ENCODE peak calls at places on chromosomes 6 and 20, in five cellular contexts. Y is cardiac muscle cell, C is ascending aorta, J is tibial nerve, P is adrenal gland. H is an unnamed sample. For H3K27me3 and H3K4me1, the result is how much of the 10 kb centered on the place peaks cover.

GRCh38 chr6:85456782-85457181 is 6.9 kb downstream of the NT5E start:
- DNase-seq in Y (no peak), C (no peak), J (no peak), P (no peak), H (no peak)

GRCh38 chr6:33549196-33549595 is 30.9 kb downstream of the BAK1 start:
- DNase-seq in Y (no peak), C (no peak), J (no peak), P (no peak), H (no peak)

GRCh38 chr20:50834599-50835005 is 39.7 kb downstream of the BCAS4 start:
- DNase-seq in Y (peak), C (no peak), J (no peak), P (no peak), H (no peak)

GRCh38 chr6:12137480-12137879 is 125.4 kb downstream of the HIVEP1 start:
- DNase-seq in Y (peak), C (no peak), J (peak), P (peak), H (no peak)

GRCh38 chr6:22821664-22822320 is 252.4 kb downstream of the HDGFL1 start:
- DNase-seq in Y (peak), C (no peak), J (no peak), P (no peak), H (no peak)

GRCh38 chr6:45728674-45729073 is 287.0 kb downstream of the CLIC5 start:
- DNase-seq in Y (peak), C (no peak), J (no peak), P (no peak), H (no peak)

GRCh38 chr6:40999498-41000070 is 39.4 kb downstream of the UNC5CL start:
- DNase-seq in Y (peak), C (no peak), J (peak), P (peak), H (no peak)

GRCh38 chr20:32062776-32063170 is 10.7 kb downstream of the HCK start:
- DNase-seq in Y (no peak), C (peak), J (peak), P (peak), H (no peak)

GRCh38 chr6:31651602-31652191 is 764 bp downstream of the BAG6 start:
- DNase-seq in Y (peak), C (no peak), J (peak), P (peak), H (no peak)

GRCh38 chr6:167726043-167726442 is 100.7 kb upstream of the AFDN start:
- DNase-seq in Y (no peak), C (no peak), J (no peak), P (no peak), H (no peak)
- H3K27me3 ChIP-seq in Y (under half), C (under half), J (under half), P (under half), H (under half)

DNA sequence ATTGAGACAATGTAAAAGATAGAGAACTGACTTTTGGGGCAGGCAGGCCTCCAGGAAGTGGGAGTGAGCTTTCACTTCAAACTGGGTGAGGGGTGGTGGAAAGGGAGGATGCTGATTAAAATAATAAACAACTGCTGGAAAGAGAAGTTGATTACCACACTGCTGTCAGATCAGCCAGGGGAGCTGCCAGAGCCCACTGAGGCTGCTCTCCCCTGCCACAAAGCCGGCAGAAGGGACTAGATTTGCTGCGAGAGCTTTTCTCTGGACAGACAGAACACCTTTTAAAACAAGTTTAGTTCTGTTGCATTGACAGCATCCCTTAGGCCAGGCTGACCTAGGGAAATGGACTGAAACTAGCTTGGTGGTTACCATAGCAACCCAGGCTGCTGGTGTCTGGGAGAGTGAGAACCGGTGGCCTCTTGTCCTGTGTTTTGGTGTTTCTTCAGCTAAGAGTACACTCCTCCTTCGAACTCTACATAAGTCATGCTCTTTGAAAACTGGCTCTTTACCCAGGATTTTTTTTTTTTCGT is 374.1 kb downstream of the UTRN start:
- DNase-seq in Y (peak), C (no peak), J (peak), P (peak), H (peak)
- H3K4me1 ChIP-seq in Y (under half), C (under half), J (under half), P (under half), H (half or more)

GRCh38 chr20:57563522-57563921 is 2.6 kb downstream of the PCK1 start:
- DNase-seq in Y (no peak), C (no peak), J (no peak), P (no peak), H (no peak)

GRCh38 chr20:57561356-57562279 is 708 bp downstream of the PCK1 start:
- DNase-seq in Y (no peak), C (no peak), J (no peak), P (no peak), H (no peak)

GRCh38 chr20:57564180-57564802 is 3.4 kb downstream of the PCK1 start:
- DNase-seq in Y (no peak), C (no peak), J (no peak), P (no peak), H (no peak)

GRCh38 chr20:57560554-57561355 is at the start of gene PCK1:
- DNase-seq in Y (peak), C (no peak), J (peak), P (peak), H (no peak)

DNA sequence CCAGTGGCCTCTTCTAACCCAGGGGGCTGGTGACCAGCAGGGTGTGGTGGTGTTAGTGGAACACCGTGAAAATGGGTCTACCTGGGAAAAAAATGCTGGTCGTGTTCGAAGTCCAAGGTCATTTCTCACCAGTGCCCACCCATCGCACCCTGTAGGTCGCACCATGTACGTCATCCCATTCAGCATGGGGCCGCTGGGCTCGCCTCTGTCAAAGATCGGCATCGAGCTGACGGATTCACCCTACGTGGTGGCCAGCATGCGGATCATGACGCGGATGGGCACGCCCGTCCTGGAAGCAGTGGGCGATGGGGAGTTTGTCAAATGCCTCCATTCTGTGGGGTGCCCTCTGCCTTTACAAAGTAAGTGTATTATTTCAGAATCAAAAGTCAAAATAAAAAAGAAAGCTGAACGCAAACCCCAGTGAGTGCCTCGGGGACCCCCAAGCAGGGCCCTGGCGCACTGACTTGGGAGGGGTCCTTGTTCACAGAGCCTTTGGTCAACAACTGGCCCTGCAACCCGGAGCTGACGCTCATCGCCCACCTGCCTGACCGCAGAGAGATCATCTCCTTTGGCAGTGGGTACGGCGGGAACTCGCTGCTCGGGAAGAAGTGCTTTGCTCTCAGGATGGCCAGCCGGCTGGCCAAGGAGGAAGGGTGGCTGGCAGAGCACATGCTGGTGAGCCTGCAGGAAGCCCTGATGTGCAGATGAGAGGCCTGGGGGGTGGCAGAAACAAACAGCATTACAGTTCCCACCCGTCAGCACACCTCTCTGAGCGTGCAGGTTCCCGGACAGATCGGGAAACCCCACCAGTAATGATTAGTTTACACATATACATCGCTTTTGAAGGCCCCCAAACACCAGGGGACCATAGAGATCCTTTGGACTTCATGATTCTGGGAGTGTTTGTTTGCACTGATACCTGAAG is 1.9 kb downstream of the PCK1 start:
- DNase-seq in Y (no peak), C (no peak), J (no peak), P (no peak), H (no peak)
- H3K27me3 ChIP-seq in Y (under half), C (under half), J (under half), P (under half), H (under half)

DNA sequence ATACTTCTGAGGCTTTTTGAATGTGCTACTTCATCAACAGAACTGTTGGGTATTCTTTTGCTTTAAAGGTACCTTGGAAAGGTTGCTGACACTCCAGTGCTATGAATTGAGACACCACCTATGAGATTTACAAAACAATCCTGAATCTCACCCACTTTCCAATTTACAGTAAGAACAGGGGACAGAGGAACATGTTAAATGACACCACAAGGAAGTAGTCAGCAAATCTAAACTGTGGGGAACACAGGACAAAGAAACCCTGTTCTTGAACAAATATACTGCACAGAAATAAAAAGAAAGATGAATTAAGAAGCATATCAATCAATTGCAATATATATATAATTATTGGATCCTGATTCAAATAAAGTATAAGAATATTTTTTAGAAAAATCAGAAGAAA is 216.7 kb upstream of the ARID1B start:
- DNase-seq in Y (no peak), C (no peak), J (no peak), P (no peak), H (no peak)
- H3K4me1 ChIP-seq in Y (under half), C (under half), J (under half), P (under half), H (under half)